ENCODE peak calls at places on chromosome 4, in four cellular contexts. D is naive thymus-derived CD8-positive, alpha-beta T cell; E is mucosa of descending colon; Q is fibroblast of pulmonary artery. L is an unnamed sample.

GRCh38 chr4:15963568-15963967 is 593 bp upstream of the FGFBP2 start:
- DNase-seq in D (peak; percentile 67), E (no peak), Q (no peak), L (no peak)

GRCh38 chr4:122450847-122451246 is 5.7 kb downstream of the IL2 start:
- DNase-seq in D (no peak), E (no peak), Q (peak; percentile 31), L (no peak)

GRCh38 chr4:129233691-129234090 is 137.7 kb downstream of the C4orf33 start:
- DNase-seq in D (no peak), E (no peak), Q (no peak), L (no peak)

GRCh38 chr4:156598138-156598681 is 373.4 kb downstream of the PDGFC start:
- DNase-seq in D (no peak), E (no peak), Q (peak; percentile 66), L (no peak)

GRCh38 chr4:2536193-2537010 is at the start of gene FAM193A:
- DNase-seq in D (peak; percentile 99), E (peak; percentile 100), Q (peak; percentile 100), L (peak; percentile 99)

GRCh38 chr4:7323872-7324650 is 110.7 kb downstream of the PSAPL1 start:
- DNase-seq in D (no peak), E (peak; percentile 35), Q (no peak), L (no peak)

GRCh38 chr4:107391009-107391629 is 328.9 kb downstream of the PAPSS1 start:
- DNase-seq in D (no peak), E (no peak), Q (no peak), L (no peak)

GRCh38 chr4:20676773-20677172 is 23.5 kb upstream of the PACRGL start:
- DNase-seq in D (no peak), E (no peak), Q (no peak), L (no peak)

GRCh38 chr4:11428701-11429571 is at the start of gene HS3ST1:
- DNase-seq in D (peak; percentile 21), E (peak; percentile 93), Q (peak; percentile 83), L (peak; percentile 3)

GRCh38 chr4:54230479-54231418 is 1.7 kb downstream of the PDGFRA start:
- DNase-seq in D (no peak), E (peak; percentile 55), Q (peak; percentile 80), L (no peak)

GRCh38 chr4:7000421-7001176 is 42.6 kb upstream of the TADA2B start:
- DNase-seq in D (no peak), E (peak; percentile 12), Q (no peak), L (no peak)

GRCh38 chr4:169156392-169156791 is 114.4 kb downstream of the SH3RF1 start:
- DNase-seq in D (no peak), E (no peak), Q (no peak), L (no peak)

GRCh38 chr4:55509272-55509671 is 37.4 kb downstream of the CLOCK start:
- DNase-seq in D (no peak), E (no peak), Q (no peak), L (no peak)

GRCh38 chr4:103032575-103032974 is 13.1 kb upstream of the SLC9B1 start:
- DNase-seq in D (no peak), E (no peak), Q (peak; percentile 59), L (no peak)

GRCh38 chr4:186204611-186205144 is 13.3 kb downstream of the CYP4V2 start:
- DNase-seq in D (no peak), E (peak; percentile 70), Q (no peak), L (no peak)

GRCh38 chr4:185238261-185238681 is 28.9 kb downstream of the SNX25 start:
- DNase-seq in D (no peak), E (no peak), Q (peak; percentile 47), L (no peak)

GRCh38 chr4:1466034-1466960 is 60.1 kb upstream of the NKX1-1 start:
- DNase-seq in D (no peak), E (peak; percentile 37), Q (no peak), L (no peak)

L was measured in CD4-positive, alpha-beta T cell.